ENCODE peak calls at places on chromosomes 11 and 22, in ten cellular contexts. One of them, this sample, is unnamed.

GRCh38 chr11:91730071-91730470 is 494.5 kb upstream of the FAT3 start:
- DNase-seq in globus pallidus: no peak
- DNase-seq in NCI-H2081 treated with DMSO at 0.1 percent for 48 hours: no peak
- DNase-seq in choroid plexus epithelial cell: peak
- DNase-seq in activated naive CD4-positive, alpha-beta T cell treated with anti-CD3 and anti-CD28 coated beads, Interleukin-2, amount 10 ng/mL, durations not matched to agents 7 days and 5 days: no peak
- DNase-seq in NCI-H1092 treated with DMSO at 0.1 percent for 48 hours: no peak
- DNase-seq in AG09309: no peak
- DNase-seq in NCI-H1105 treated with DMSO at 0.1 percent for 48 hours: no peak
- DNase-seq in stimulated activated CD4-positive, alpha-beta T cell treated with anti-CD3 and anti-CD28 coated beads, Interleukin-4, amount 100 ng/mL, for 48 hours: no peak
- DNase-seq in NCI-H2029 treated with DMSO at 0.1 percent for 48 hours: no peak
- DNase-seq in this sample: no peak

GRCh38 chr11:108135845-108136599 is 14.7 kb downstream of the ACAT1 start:
- DNase-seq in globus pallidus: no peak
- DNase-seq in NCI-H2081 treated with DMSO at 0.1 percent for 48 hours: no peak
- DNase-seq in choroid plexus epithelial cell: peak
- DNase-seq in activated naive CD4-positive, alpha-beta T cell treated with anti-CD3 and anti-CD28 coated beads, Interleukin-2, amount 10 ng/mL, durations not matched to agents 7 days and 5 days: peak
- DNase-seq in NCI-H1092 treated with DMSO at 0.1 percent for 48 hours: no peak
- DNase-seq in AG09309: no peak
- DNase-seq in NCI-H1105 treated with DMSO at 0.1 percent for 48 hours: no peak
- DNase-seq in stimulated activated CD4-positive, alpha-beta T cell treated with anti-CD3 and anti-CD28 coated beads, Interleukin-4, amount 100 ng/mL, for 48 hours: no peak
- DNase-seq in NCI-H2029 treated with DMSO at 0.1 percent for 48 hours: no peak
- DNase-seq in this sample: no peak

GRCh38 chr11:72377596-72377995 is 56.7 kb downstream of the CLPB start:
- DNase-seq in globus pallidus: no peak
- DNase-seq in NCI-H2081 treated with DMSO at 0.1 percent for 48 hours: no peak
- DNase-seq in choroid plexus epithelial cell: no peak
- DNase-seq in activated naive CD4-positive, alpha-beta T cell treated with anti-CD3 and anti-CD28 coated beads, Interleukin-2, amount 10 ng/mL, durations not matched to agents 7 days and 5 days: no peak
- DNase-seq in NCI-H1092 treated with DMSO at 0.1 percent for 48 hours: no peak
- DNase-seq in AG09309: no peak
- DNase-seq in NCI-H1105 treated with DMSO at 0.1 percent for 48 hours: no peak
- DNase-seq in stimulated activated CD4-positive, alpha-beta T cell treated with anti-CD3 and anti-CD28 coated beads, Interleukin-4, amount 100 ng/mL, for 48 hours: no peak
- DNase-seq in NCI-H2029 treated with DMSO at 0.1 percent for 48 hours: no peak
- DNase-seq in this sample: no peak

GRCh38 chr11:62953811-62954210 is 31.0 kb downstream of the SLC22A6 start:
- DNase-seq in globus pallidus: no peak
- DNase-seq in NCI-H2081 treated with DMSO at 0.1 percent for 48 hours: no peak
- DNase-seq in choroid plexus epithelial cell: no peak
- DNase-seq in activated naive CD4-positive, alpha-beta T cell treated with anti-CD3 and anti-CD28 coated beads, Interleukin-2, amount 10 ng/mL, durations not matched to agents 7 days and 5 days: no peak
- DNase-seq in NCI-H1092 treated with DMSO at 0.1 percent for 48 hours: no peak
- DNase-seq in AG09309: no peak
- DNase-seq in NCI-H1105 treated with DMSO at 0.1 percent for 48 hours: no peak
- DNase-seq in stimulated activated CD4-positive, alpha-beta T cell treated with anti-CD3 and anti-CD28 coated beads, Interleukin-4, amount 100 ng/mL, for 48 hours: no peak
- DNase-seq in NCI-H2029 treated with DMSO at 0.1 percent for 48 hours: no peak
- DNase-seq in this sample: no peak

GRCh38 chr11:68690671-68691401 is 6.5 kb downstream of the GAL start:
- DNase-seq in globus pallidus: no peak
- DNase-seq in NCI-H2081 treated with DMSO at 0.1 percent for 48 hours: no peak
- DNase-seq in choroid plexus epithelial cell: peak
- DNase-seq in activated naive CD4-positive, alpha-beta T cell treated with anti-CD3 and anti-CD28 coated beads, Interleukin-2, amount 10 ng/mL, durations not matched to agents 7 days and 5 days: peak
- DNase-seq in NCI-H1092 treated with DMSO at 0.1 percent for 48 hours: no peak
- DNase-seq in AG09309: no peak
- DNase-seq in NCI-H1105 treated with DMSO at 0.1 percent for 48 hours: no peak
- DNase-seq in stimulated activated CD4-positive, alpha-beta T cell treated with anti-CD3 and anti-CD28 coated beads, Interleukin-4, amount 100 ng/mL, for 48 hours: no peak
- DNase-seq in NCI-H2029 treated with DMSO at 0.1 percent for 48 hours: no peak
- DNase-seq in this sample: no peak

GRCh38 chr22:28029201-28029948 is 110.3 kb upstream of the PITPNB start:
- DNase-seq in globus pallidus: no peak
- DNase-seq in NCI-H2081 treated with DMSO at 0.1 percent for 48 hours: peak
- DNase-seq in choroid plexus epithelial cell: no peak
- DNase-seq in activated naive CD4-positive, alpha-beta T cell treated with anti-CD3 and anti-CD28 coated beads, Interleukin-2, amount 10 ng/mL, durations not matched to agents 7 days and 5 days: no peak
- DNase-seq in NCI-H1092 treated with DMSO at 0.1 percent for 48 hours: peak
- DNase-seq in AG09309: no peak
- DNase-seq in NCI-H1105 treated with DMSO at 0.1 percent for 48 hours: peak
- DNase-seq in stimulated activated CD4-positive, alpha-beta T cell treated with anti-CD3 and anti-CD28 coated beads, Interleukin-4, amount 100 ng/mL, for 48 hours: no peak
- DNase-seq in NCI-H2029 treated with DMSO at 0.1 percent for 48 hours: peak
- DNase-seq in this sample: peak

GRCh38 chr11:26621147-26621546 is 49.1 kb upstream of the MUC15 start:
- DNase-seq in globus pallidus: no peak
- DNase-seq in NCI-H2081 treated with DMSO at 0.1 percent for 48 hours: no peak
- DNase-seq in choroid plexus epithelial cell: peak
- DNase-seq in activated naive CD4-positive, alpha-beta T cell treated with anti-CD3 and anti-CD28 coated beads, Interleukin-2, amount 10 ng/mL, durations not matched to agents 7 days and 5 days: no peak
- DNase-seq in NCI-H1092 treated with DMSO at 0.1 percent for 48 hours: no peak
- DNase-seq in AG09309: peak
- DNase-seq in NCI-H1105 treated with DMSO at 0.1 percent for 48 hours: no peak
- DNase-seq in stimulated activated CD4-positive, alpha-beta T cell treated with anti-CD3 and anti-CD28 coated beads, Interleukin-4, amount 100 ng/mL, for 48 hours: no peak
- DNase-seq in NCI-H2029 treated with DMSO at 0.1 percent for 48 hours: no peak
- DNase-seq in this sample: no peak

GRCh38 chr11:117647872-117648271 is 149.1 kb downstream of the DSCAML1 start:
- DNase-seq in globus pallidus: no peak
- DNase-seq in NCI-H2081 treated with DMSO at 0.1 percent for 48 hours: no peak
- DNase-seq in choroid plexus epithelial cell: no peak
- DNase-seq in activated naive CD4-positive, alpha-beta T cell treated with anti-CD3 and anti-CD28 coated beads, Interleukin-2, amount 10 ng/mL, durations not matched to agents 7 days and 5 days: no peak
- DNase-seq in NCI-H1092 treated with DMSO at 0.1 percent for 48 hours: no peak
- DNase-seq in AG09309: no peak
- DNase-seq in NCI-H1105 treated with DMSO at 0.1 percent for 48 hours: no peak
- DNase-seq in stimulated activated CD4-positive, alpha-beta T cell treated with anti-CD3 and anti-CD28 coated beads, Interleukin-4, amount 100 ng/mL, for 48 hours: no peak
- DNase-seq in NCI-H2029 treated with DMSO at 0.1 percent for 48 hours: no peak
- DNase-seq in this sample: no peak

GRCh38 chr22:46196268-46196667 is 45.9 kb downstream of the PPARA start:
- DNase-seq in globus pallidus: no peak
- DNase-seq in NCI-H2081 treated with DMSO at 0.1 percent for 48 hours: no peak
- DNase-seq in choroid plexus epithelial cell: no peak
- DNase-seq in activated naive CD4-positive, alpha-beta T cell treated with anti-CD3 and anti-CD28 coated beads, Interleukin-2, amount 10 ng/mL, durations not matched to agents 7 days and 5 days: no peak
- DNase-seq in NCI-H1092 treated with DMSO at 0.1 percent for 48 hours: no peak
- DNase-seq in AG09309: no peak
- DNase-seq in NCI-H1105 treated with DMSO at 0.1 percent for 48 hours: no peak
- DNase-seq in stimulated activated CD4-positive, alpha-beta T cell treated with anti-CD3 and anti-CD28 coated beads, Interleukin-4, amount 100 ng/mL, for 48 hours: no peak
- DNase-seq in NCI-H2029 treated with DMSO at 0.1 percent for 48 hours: no peak
- DNase-seq in this sample: no peak

GRCh38 chr11:116859175-116859574 is 21.8 kb upstream of the APOA1 start:
- DNase-seq in globus pallidus: no peak
- DNase-seq in NCI-H2081 treated with DMSO at 0.1 percent for 48 hours: no peak
- DNase-seq in choroid plexus epithelial cell: no peak
- DNase-seq in activated naive CD4-positive, alpha-beta T cell treated with anti-CD3 and anti-CD28 coated beads, Interleukin-2, amount 10 ng/mL, durations not matched to agents 7 days and 5 days: no peak
- DNase-seq in NCI-H1092 treated with DMSO at 0.1 percent for 48 hours: no peak
- DNase-seq in AG09309: no peak
- DNase-seq in NCI-H1105 treated with DMSO at 0.1 percent for 48 hours: no peak
- DNase-seq in stimulated activated CD4-positive, alpha-beta T cell treated with anti-CD3 and anti-CD28 coated beads, Interleukin-4, amount 100 ng/mL, for 48 hours: no peak
- DNase-seq in NCI-H2029 treated with DMSO at 0.1 percent for 48 hours: no peak
- DNase-seq in this sample: no peak

GRCh38 chr22:43274595-43275240 is 68.5 kb downstream of the SCUBE1 start:
- DNase-seq in globus pallidus: no peak
- DNase-seq in NCI-H2081 treated with DMSO at 0.1 percent for 48 hours: no peak
- DNase-seq in choroid plexus epithelial cell: no peak
- DNase-seq in activated naive CD4-positive, alpha-beta T cell treated with anti-CD3 and anti-CD28 coated beads, Interleukin-2, amount 10 ng/mL, durations not matched to agents 7 days and 5 days: no peak
- DNase-seq in NCI-H1092 treated with DMSO at 0.1 percent for 48 hours: no peak
- DNase-seq in AG09309: no peak
- DNase-seq in NCI-H1105 treated with DMSO at 0.1 percent for 48 hours: no peak
- DNase-seq in stimulated activated CD4-positive, alpha-beta T cell treated with anti-CD3 and anti-CD28 coated beads, Interleukin-4, amount 100 ng/mL, for 48 hours: no peak
- DNase-seq in NCI-H2029 treated with DMSO at 0.1 percent for 48 hours: no peak
- DNase-seq in this sample: no peak

GRCh38 chr22:49712195-49712791 is 115.4 kb downstream of the BRD1 start:
- DNase-seq in globus pallidus: no peak
- DNase-seq in NCI-H2081 treated with DMSO at 0.1 percent for 48 hours: no peak
- DNase-seq in choroid plexus epithelial cell: no peak
- DNase-seq in activated naive CD4-positive, alpha-beta T cell treated with anti-CD3 and anti-CD28 coated beads, Interleukin-2, amount 10 ng/mL, durations not matched to agents 7 days and 5 days: peak
- DNase-seq in NCI-H1092 treated with DMSO at 0.1 percent for 48 hours: no peak
- DNase-seq in AG09309: no peak
- DNase-seq in NCI-H1105 treated with DMSO at 0.1 percent for 48 hours: no peak
- DNase-seq in stimulated activated CD4-positive, alpha-beta T cell treated with anti-CD3 and anti-CD28 coated beads, Interleukin-4, amount 100 ng/mL, for 48 hours: no peak
- DNase-seq in NCI-H2029 treated with DMSO at 0.1 percent for 48 hours: no peak
- DNase-seq in this sample: no peak

GRCh38 chr22:49614966-49615965 is 212.4 kb downstream of the BRD1 start:
- DNase-seq in globus pallidus: no peak
- DNase-seq in NCI-H2081 treated with DMSO at 0.1 percent for 48 hours: no peak
- DNase-seq in choroid plexus epithelial cell: no peak
- DNase-seq in activated naive CD4-positive, alpha-beta T cell treated with anti-CD3 and anti-CD28 coated beads, Interleukin-2, amount 10 ng/mL, durations not matched to agents 7 days and 5 days: no peak
- DNase-seq in NCI-H1092 treated with DMSO at 0.1 percent for 48 hours: no peak
- DNase-seq in AG09309: no peak
- DNase-seq in NCI-H1105 treated with DMSO at 0.1 percent for 48 hours: no peak
- DNase-seq in stimulated activated CD4-positive, alpha-beta T cell treated with anti-CD3 and anti-CD28 coated beads, Interleukin-4, amount 100 ng/mL, for 48 hours: no peak
- DNase-seq in NCI-H2029 treated with DMSO at 0.1 percent for 48 hours: no peak
- DNase-seq in this sample: no peak

GRCh38 chr11:35549787-35550186 is 24.4 kb upstream of the PAMR1 start:
- DNase-seq in globus pallidus: no peak
- DNase-seq in NCI-H2081 treated with DMSO at 0.1 percent for 48 hours: no peak
- DNase-seq in choroid plexus epithelial cell: peak
- DNase-seq in activated naive CD4-positive, alpha-beta T cell treated with anti-CD3 and anti-CD28 coated beads, Interleukin-2, amount 10 ng/mL, durations not matched to agents 7 days and 5 days: no peak
- DNase-seq in NCI-H1092 treated with DMSO at 0.1 percent for 48 hours: no peak
- DNase-seq in AG09309: peak
- DNase-seq in NCI-H1105 treated with DMSO at 0.1 percent for 48 hours: no peak
- DNase-seq in stimulated activated CD4-positive, alpha-beta T cell treated with anti-CD3 and anti-CD28 coated beads, Interleukin-4, amount 100 ng/mL, for 48 hours: no peak
- DNase-seq in NCI-H2029 treated with DMSO at 0.1 percent for 48 hours: peak
- DNase-seq in this sample: no peak

GRCh38 chr11:5818245-5818865 is 9.6 kb downstream of the OR52N2 start:
- DNase-seq in globus pallidus: no peak
- DNase-seq in NCI-H2081 treated with DMSO at 0.1 percent for 48 hours: no peak
- DNase-seq in choroid plexus epithelial cell: peak
- DNase-seq in activated naive CD4-positive, alpha-beta T cell treated with anti-CD3 and anti-CD28 coated beads, Interleukin-2, amount 10 ng/mL, durations not matched to agents 7 days and 5 days: no peak
- DNase-seq in NCI-H1092 treated with DMSO at 0.1 percent for 48 hours: no peak
- DNase-seq in AG09309: no peak
- DNase-seq in NCI-H1105 treated with DMSO at 0.1 percent for 48 hours: no peak
- DNase-seq in stimulated activated CD4-positive, alpha-beta T cell treated with anti-CD3 and anti-CD28 coated beads, Interleukin-4, amount 100 ng/mL, for 48 hours: no peak
- DNase-seq in NCI-H2029 treated with DMSO at 0.1 percent for 48 hours: no peak
- DNase-seq in this sample: no peak

GRCh38 chr11:69449320-69450063 is 32.0 kb upstream of the LINC01488 start:
- DNase-seq in globus pallidus: no peak
- DNase-seq in NCI-H2081 treated with DMSO at 0.1 percent for 48 hours: no peak
- DNase-seq in choroid plexus epithelial cell: peak
- DNase-seq in activated naive CD4-positive, alpha-beta T cell treated with anti-CD3 and anti-CD28 coated beads, Interleukin-2, amount 10 ng/mL, durations not matched to agents 7 days and 5 days: no peak
- DNase-seq in NCI-H1092 treated with DMSO at 0.1 percent for 48 hours: no peak
- DNase-seq in AG09309: no peak
- DNase-seq in NCI-H1105 treated with DMSO at 0.1 percent for 48 hours: no peak
- DNase-seq in stimulated activated CD4-positive, alpha-beta T cell treated with anti-CD3 and anti-CD28 coated beads, Interleukin-4, amount 100 ng/mL, for 48 hours: no peak
- DNase-seq in NCI-H2029 treated with DMSO at 0.1 percent for 48 hours: no peak
- DNase-seq in this sample: no peak

GRCh38 chr11:126790550-126790981 is 210.0 kb downstream of the KIRREL3 start:
- DNase-seq in globus pallidus: peak
- DNase-seq in NCI-H2081 treated with DMSO at 0.1 percent for 48 hours: no peak
- DNase-seq in choroid plexus epithelial cell: peak
- DNase-seq in activated naive CD4-positive, alpha-beta T cell treated with anti-CD3 and anti-CD28 coated beads, Interleukin-2, amount 10 ng/mL, durations not matched to agents 7 days and 5 days: no peak
- DNase-seq in NCI-H1092 treated with DMSO at 0.1 percent for 48 hours: no peak
- DNase-seq in AG09309: peak
- DNase-seq in NCI-H1105 treated with DMSO at 0.1 percent for 48 hours: no peak
- DNase-seq in stimulated activated CD4-positive, alpha-beta T cell treated with anti-CD3 and anti-CD28 coated beads, Interleukin-4, amount 100 ng/mL, for 48 hours: no peak
- DNase-seq in NCI-H2029 treated with DMSO at 0.1 percent for 48 hours: no peak
- DNase-seq in this sample: no peak

GRCh38 chr11:6315811-6316425 is 4.4 kb downstream of the CAVIN3 start:
- DNase-seq in globus pallidus: peak
- DNase-seq in NCI-H2081 treated with DMSO at 0.1 percent for 48 hours: peak
- DNase-seq in choroid plexus epithelial cell: peak
- DNase-seq in activated naive CD4-positive, alpha-beta T cell treated with anti-CD3 and anti-CD28 coated beads, Interleukin-2, amount 10 ng/mL, durations not matched to agents 7 days and 5 days: peak
- DNase-seq in NCI-H1092 treated with DMSO at 0.1 percent for 48 hours: peak
- DNase-seq in AG09309: no peak
- DNase-seq in NCI-H1105 treated with DMSO at 0.1 percent for 48 hours: peak
- DNase-seq in stimulated activated CD4-positive, alpha-beta T cell treated with anti-CD3 and anti-CD28 coated beads, Interleukin-4, amount 100 ng/mL, for 48 hours: no peak
- DNase-seq in NCI-H2029 treated with DMSO at 0.1 percent for 48 hours: peak
- DNase-seq in this sample: no peak

GRCh38 chr11:11027271-11027670 is 169.4 kb upstream of the ZBED5 start:
- DNase-seq in globus pallidus: peak
- DNase-seq in NCI-H2081 treated with DMSO at 0.1 percent for 48 hours: no peak
- DNase-seq in choroid plexus epithelial cell: peak
- DNase-seq in activated naive CD4-positive, alpha-beta T cell treated with anti-CD3 and anti-CD28 coated beads, Interleukin-2, amount 10 ng/mL, durations not matched to agents 7 days and 5 days: no peak
- DNase-seq in NCI-H1092 treated with DMSO at 0.1 percent for 48 hours: no peak
- DNase-seq in AG09309: peak
- DNase-seq in NCI-H1105 treated with DMSO at 0.1 percent for 48 hours: no peak
- DNase-seq in stimulated activated CD4-positive, alpha-beta T cell treated with anti-CD3 and anti-CD28 coated beads, Interleukin-4, amount 100 ng/mL, for 48 hours: no peak
- DNase-seq in NCI-H2029 treated with DMSO at 0.1 percent for 48 hours: no peak
- DNase-seq in this sample: no peak

GRCh38 chr11:46001427-46002049 is 79.1 kb downstream of the LARGE2 start:
- DNase-seq in globus pallidus: no peak
- DNase-seq in NCI-H2081 treated with DMSO at 0.1 percent for 48 hours: no peak
- DNase-seq in choroid plexus epithelial cell: peak
- DNase-seq in activated naive CD4-positive, alpha-beta T cell treated with anti-CD3 and anti-CD28 coated beads, Interleukin-2, amount 10 ng/mL, durations not matched to agents 7 days and 5 days: no peak
- DNase-seq in NCI-H1092 treated with DMSO at 0.1 percent for 48 hours: no peak
- DNase-seq in AG09309: no peak
- DNase-seq in NCI-H1105 treated with DMSO at 0.1 percent for 48 hours: no peak
- DNase-seq in stimulated activated CD4-positive, alpha-beta T cell treated with anti-CD3 and anti-CD28 coated beads, Interleukin-4, amount 100 ng/mL, for 48 hours: no peak
- DNase-seq in NCI-H2029 treated with DMSO at 0.1 percent for 48 hours: no peak
- DNase-seq in this sample: no peak

GRCh38 chr11:126322996-126323395 is 19.1 kb downstream of the DCPS start:
- DNase-seq in globus pallidus: no peak
- DNase-seq in NCI-H2081 treated with DMSO at 0.1 percent for 48 hours: no peak
- DNase-seq in choroid plexus epithelial cell: no peak
- DNase-seq in activated naive CD4-positive, alpha-beta T cell treated with anti-CD3 and anti-CD28 coated beads, Interleukin-2, amount 10 ng/mL, durations not matched to agents 7 days and 5 days: no peak
- DNase-seq in NCI-H1092 treated with DMSO at 0.1 percent for 48 hours: no peak
- DNase-seq in AG09309: no peak
- DNase-seq in NCI-H1105 treated with DMSO at 0.1 percent for 48 hours: no peak
- DNase-seq in stimulated activated CD4-positive, alpha-beta T cell treated with anti-CD3 and anti-CD28 coated beads, Interleukin-4, amount 100 ng/mL, for 48 hours: no peak
- DNase-seq in NCI-H2029 treated with DMSO at 0.1 percent for 48 hours: no peak
- DNase-seq in this sample: no peak

GRCh38 chr22:31947296-31947695 is 3.0 kb downstream of the YWHAH start:
- DNase-seq in globus pallidus: no peak
- DNase-seq in NCI-H2081 treated with DMSO at 0.1 percent for 48 hours: no peak
- DNase-seq in choroid plexus epithelial cell: peak
- DNase-seq in activated naive CD4-positive, alpha-beta T cell treated with anti-CD3 and anti-CD28 coated beads, Interleukin-2, amount 10 ng/mL, durations not matched to agents 7 days and 5 days: peak
- DNase-seq in NCI-H1092 treated with DMSO at 0.1 percent for 48 hours: peak
- DNase-seq in AG09309: no peak
- DNase-seq in NCI-H1105 treated with DMSO at 0.1 percent for 48 hours: peak
- DNase-seq in stimulated activated CD4-positive, alpha-beta T cell treated with anti-CD3 and anti-CD28 coated beads, Interleukin-4, amount 100 ng/mL, for 48 hours: no peak
- DNase-seq in NCI-H2029 treated with DMSO at 0.1 percent for 48 hours: no peak
- DNase-seq in this sample: no peak

GRCh38 chr22:45296628-45297297 is 12.0 kb downstream of the UPK3A start:
- DNase-seq in globus pallidus: no peak
- DNase-seq in NCI-H2081 treated with DMSO at 0.1 percent for 48 hours: no peak
- DNase-seq in choroid plexus epithelial cell: no peak
- DNase-seq in activated naive CD4-positive, alpha-beta T cell treated with anti-CD3 and anti-CD28 coated beads, Interleukin-2, amount 10 ng/mL, durations not matched to agents 7 days and 5 days: peak
- DNase-seq in NCI-H1092 treated with DMSO at 0.1 percent for 48 hours: no peak
- DNase-seq in AG09309: no peak
- DNase-seq in NCI-H1105 treated with DMSO at 0.1 percent for 48 hours: no peak
- DNase-seq in stimulated activated CD4-positive, alpha-beta T cell treated with anti-CD3 and anti-CD28 coated beads, Interleukin-4, amount 100 ng/mL, for 48 hours: no peak
- DNase-seq in NCI-H2029 treated with DMSO at 0.1 percent for 48 hours: no peak
- DNase-seq in this sample: no peak

GRCh38 chr11:2169001-2169370 is 2.6 kb downstream of the TH start:
- DNase-seq in globus pallidus: no peak
- DNase-seq in NCI-H2081 treated with DMSO at 0.1 percent for 48 hours: no peak
- DNase-seq in choroid plexus epithelial cell: no peak
- DNase-seq in activated naive CD4-positive, alpha-beta T cell treated with anti-CD3 and anti-CD28 coated beads, Interleukin-2, amount 10 ng/mL, durations not matched to agents 7 days and 5 days: no peak
- DNase-seq in NCI-H1092 treated with DMSO at 0.1 percent for 48 hours: no peak
- DNase-seq in AG09309: no peak
- DNase-seq in NCI-H1105 treated with DMSO at 0.1 percent for 48 hours: no peak
- DNase-seq in stimulated activated CD4-positive, alpha-beta T cell treated with anti-CD3 and anti-CD28 coated beads, Interleukin-4, amount 100 ng/mL, for 48 hours: no peak
- DNase-seq in NCI-H2029 treated with DMSO at 0.1 percent for 48 hours: no peak
- DNase-seq in this sample: no peak

GRCh38 chr22:41801147-41801819 is 804 bp downstream of the CCDC134 start:
- DNase-seq in globus pallidus: no peak
- DNase-seq in NCI-H2081 treated with DMSO at 0.1 percent for 48 hours: no peak
- DNase-seq in choroid plexus epithelial cell: no peak
- DNase-seq in activated naive CD4-positive, alpha-beta T cell treated with anti-CD3 and anti-CD28 coated beads, Interleukin-2, amount 10 ng/mL, durations not matched to agents 7 days and 5 days: no peak
- DNase-seq in NCI-H1092 treated with DMSO at 0.1 percent for 48 hours: no peak
- DNase-seq in AG09309: no peak
- DNase-seq in NCI-H1105 treated with DMSO at 0.1 percent for 48 hours: no peak
- DNase-seq in stimulated activated CD4-positive, alpha-beta T cell treated with anti-CD3 and anti-CD28 coated beads, Interleukin-4, amount 100 ng/mL, for 48 hours: no peak
- DNase-seq in NCI-H2029 treated with DMSO at 0.1 percent for 48 hours: no peak
- DNase-seq in this sample: no peak

GRCh38 chr11:46309669-46310288 is 32.3 kb downstream of the CREB3L1 start:
- DNase-seq in globus pallidus: no peak
- DNase-seq in NCI-H2081 treated with DMSO at 0.1 percent for 48 hours: no peak
- DNase-seq in choroid plexus epithelial cell: no peak
- DNase-seq in activated naive CD4-positive, alpha-beta T cell treated with anti-CD3 and anti-CD28 coated beads, Interleukin-2, amount 10 ng/mL, durations not matched to agents 7 days and 5 days: peak
- DNase-seq in NCI-H1092 treated with DMSO at 0.1 percent for 48 hours: no peak
- DNase-seq in AG09309: no peak
- DNase-seq in NCI-H1105 treated with DMSO at 0.1 percent for 48 hours: no peak
- DNase-seq in stimulated activated CD4-positive, alpha-beta T cell treated with anti-CD3 and anti-CD28 coated beads, Interleukin-4, amount 100 ng/mL, for 48 hours: no peak
- DNase-seq in NCI-H2029 treated with DMSO at 0.1 percent for 48 hours: no peak
- DNase-seq in this sample: no peak

GRCh38 chr11:10310301-10310841 is 5.5 kb downstream of the ADM start:
- DNase-seq in globus pallidus: no peak
- DNase-seq in NCI-H2081 treated with DMSO at 0.1 percent for 48 hours: no peak
- DNase-seq in choroid plexus epithelial cell: peak
- DNase-seq in activated naive CD4-positive, alpha-beta T cell treated with anti-CD3 and anti-CD28 coated beads, Interleukin-2, amount 10 ng/mL, durations not matched to agents 7 days and 5 days: no peak
- DNase-seq in NCI-H1092 treated with DMSO at 0.1 percent for 48 hours: no peak
- DNase-seq in AG09309: no peak
- DNase-seq in NCI-H1105 treated with DMSO at 0.1 percent for 48 hours: no peak
- DNase-seq in stimulated activated CD4-positive, alpha-beta T cell treated with anti-CD3 and anti-CD28 coated beads, Interleukin-4, amount 100 ng/mL, for 48 hours: no peak
- DNase-seq in NCI-H2029 treated with DMSO at 0.1 percent for 48 hours: peak
- DNase-seq in this sample: no peak

GRCh38 chr11:69930081-69931059 is 111.2 kb upstream of the FGF3 start:
- DNase-seq in globus pallidus: no peak
- DNase-seq in NCI-H2081 treated with DMSO at 0.1 percent for 48 hours: no peak
- DNase-seq in choroid plexus epithelial cell: no peak
- DNase-seq in activated naive CD4-positive, alpha-beta T cell treated with anti-CD3 and anti-CD28 coated beads, Interleukin-2, amount 10 ng/mL, durations not matched to agents 7 days and 5 days: peak
- DNase-seq in NCI-H1092 treated with DMSO at 0.1 percent for 48 hours: no peak
- DNase-seq in AG09309: no peak
- DNase-seq in NCI-H1105 treated with DMSO at 0.1 percent for 48 hours: no peak
- DNase-seq in stimulated activated CD4-positive, alpha-beta T cell treated with anti-CD3 and anti-CD28 coated beads, Interleukin-4, amount 100 ng/mL, for 48 hours: no peak
- DNase-seq in NCI-H2029 treated with DMSO at 0.1 percent for 48 hours: no peak
- DNase-seq in this sample: no peak

This sample was measured in DMS153.